ENCODE peak calls at places on chromosomes 7 and 10, in ten cellular contexts. One of them, this sample, is unnamed.

GRCh38 chr10:32951111-32951510 is 6.9 kb downstream of the ITGB1 start:
- DNase-seq in hepatocyte: no peak
- DNase-seq in spleen: no peak
- DNase-seq in heart left ventricle: no peak
- DNase-seq in H1: no peak
- DNase-seq in fibroblast of lung: no peak
- DNase-seq in brain microvascular endothelial cell: no peak
- DNase-seq in astrocyte: no peak
- DNase-seq in IMR-90: no peak
- DNase-seq in HepG2: no peak
- DNase-seq in this sample: no peak

GRCh38 chr7:53811555-53812079 is 730.6 kb upstream of the VSTM2A start:
- DNase-seq in hepatocyte: no peak
- DNase-seq in spleen: no peak
- DNase-seq in heart left ventricle: no peak
- DNase-seq in H1: no peak
- DNase-seq in fibroblast of lung: no peak
- DNase-seq in brain microvascular endothelial cell: no peak
- DNase-seq in astrocyte: no peak
- DNase-seq in IMR-90: no peak
- DNase-seq in HepG2: no peak
- DNase-seq in this sample: no peak

GRCh38 chr7:78438433-78438832 is 639.9 kb downstream of the PHTF2 start:
- DNase-seq in hepatocyte: no peak
- DNase-seq in spleen: no peak
- DNase-seq in heart left ventricle: no peak
- DNase-seq in H1: no peak
- DNase-seq in fibroblast of lung: no peak
- DNase-seq in brain microvascular endothelial cell: no peak
- DNase-seq in astrocyte: no peak
- DNase-seq in IMR-90: no peak
- DNase-seq in HepG2: no peak
- DNase-seq in this sample: no peak

GRCh38 chr7:139825666-139826290 is 3.3 kb upstream of the TBXAS1 start:
- DNase-seq in hepatocyte: peak
- DNase-seq in spleen: no peak
- DNase-seq in heart left ventricle: no peak
- DNase-seq in H1: no peak
- DNase-seq in fibroblast of lung: peak
- DNase-seq in brain microvascular endothelial cell: peak
- DNase-seq in astrocyte: peak
- DNase-seq in IMR-90: peak
- DNase-seq in HepG2: no peak
- DNase-seq in this sample: peak

GRCh38 chr7:74575083-74575803 is 82.3 kb upstream of the GTF2I start:
- DNase-seq in hepatocyte: peak
- DNase-seq in spleen: no peak
- DNase-seq in heart left ventricle: no peak
- DNase-seq in H1: no peak
- DNase-seq in fibroblast of lung: no peak
- DNase-seq in brain microvascular endothelial cell: peak
- DNase-seq in astrocyte: peak
- DNase-seq in IMR-90: peak
- DNase-seq in HepG2: no peak
- DNase-seq in this sample: peak

GRCh38 chr10:29113251-29113945 is 175.5 kb upstream of the LYZL1 start:
- DNase-seq in hepatocyte: peak
- DNase-seq in spleen: no peak
- DNase-seq in heart left ventricle: no peak
- DNase-seq in H1: no peak
- DNase-seq in fibroblast of lung: no peak
- DNase-seq in brain microvascular endothelial cell: no peak
- DNase-seq in astrocyte: no peak
- DNase-seq in IMR-90: no peak
- DNase-seq in HepG2: no peak
- DNase-seq in this sample: no peak

GRCh38 chr7:77327067-77327931 is 88.8 kb downstream of the GSAP start:
- DNase-seq in hepatocyte: peak
- DNase-seq in spleen: no peak
- DNase-seq in heart left ventricle: no peak
- DNase-seq in H1: no peak
- DNase-seq in fibroblast of lung: peak
- DNase-seq in brain microvascular endothelial cell: peak
- DNase-seq in astrocyte: peak
- DNase-seq in IMR-90: peak
- DNase-seq in HepG2: peak
- DNase-seq in this sample: peak

GRCh38 chr7:158051372-158051760 is 536.3 kb downstream of the PTPRN2 start:
- DNase-seq in hepatocyte: no peak
- DNase-seq in spleen: no peak
- DNase-seq in heart left ventricle: no peak
- DNase-seq in H1: no peak
- DNase-seq in fibroblast of lung: no peak
- DNase-seq in brain microvascular endothelial cell: no peak
- DNase-seq in astrocyte: no peak
- DNase-seq in IMR-90: no peak
- DNase-seq in HepG2: no peak
- DNase-seq in this sample: no peak

GRCh38 chr10:124741281-124741921 is 2.8 kb downstream of the FAM53B start:
- DNase-seq in hepatocyte: peak
- DNase-seq in spleen: peak
- DNase-seq in heart left ventricle: peak
- DNase-seq in H1: no peak
- DNase-seq in fibroblast of lung: peak
- DNase-seq in brain microvascular endothelial cell: peak
- DNase-seq in astrocyte: peak
- DNase-seq in IMR-90: peak
- DNase-seq in HepG2: peak
- DNase-seq in this sample: peak

GRCh38 chr7:123784263-123784662 is 35.5 kb upstream of the WASL start:
- DNase-seq in hepatocyte: no peak
- DNase-seq in spleen: no peak
- DNase-seq in heart left ventricle: no peak
- DNase-seq in H1: no peak
- DNase-seq in fibroblast of lung: peak
- DNase-seq in brain microvascular endothelial cell: no peak
- DNase-seq in astrocyte: no peak
- DNase-seq in IMR-90: no peak
- DNase-seq in HepG2: no peak
- DNase-seq in this sample: no peak

GRCh38 chr10:46536781-46537180 is 19.7 kb downstream of the GPRIN2 start:
- DNase-seq in hepatocyte: no peak
- DNase-seq in spleen: peak
- DNase-seq in heart left ventricle: no peak
- DNase-seq in H1: no peak
- DNase-seq in fibroblast of lung: no peak
- DNase-seq in brain microvascular endothelial cell: no peak
- DNase-seq in astrocyte: no peak
- DNase-seq in IMR-90: no peak
- DNase-seq in HepG2: no peak
- DNase-seq in this sample: no peak

GRCh38 chr7:50141131-50141530 is 48.1 kb upstream of the ZPBP start:
- DNase-seq in hepatocyte: no peak
- DNase-seq in spleen: no peak
- DNase-seq in heart left ventricle: no peak
- DNase-seq in H1: no peak
- DNase-seq in fibroblast of lung: no peak
- DNase-seq in brain microvascular endothelial cell: no peak
- DNase-seq in astrocyte: no peak
- DNase-seq in IMR-90: no peak
- DNase-seq in HepG2: no peak
- DNase-seq in this sample: no peak

GRCh38 chr10:114081911-114082583 is 38.4 kb downstream of the ADRB1 start:
- DNase-seq in hepatocyte: no peak
- DNase-seq in spleen: no peak
- DNase-seq in heart left ventricle: no peak
- DNase-seq in H1: no peak
- DNase-seq in fibroblast of lung: no peak
- DNase-seq in brain microvascular endothelial cell: no peak
- DNase-seq in astrocyte: no peak
- DNase-seq in IMR-90: no peak
- DNase-seq in HepG2: no peak
- DNase-seq in this sample: no peak
- TF ChIP-seq CTCF in hepatocyte: no peak
- TF ChIP-seq CTCF in spleen: no peak
- TF ChIP-seq CTCF in heart left ventricle: no peak
- TF ChIP-seq CTCF in H1: no peak
- TF ChIP-seq CTCF in fibroblast of lung: no peak
- TF ChIP-seq CTCF in brain microvascular endothelial cell: no peak
- TF ChIP-seq CTCF in astrocyte: no peak
- TF ChIP-seq CTCF in IMR-90: no peak
- TF ChIP-seq CTCF in HepG2: no peak
- TF ChIP-seq CTCF in this sample: no peak

GRCh38 chr7:116395125-116395791 is 104.3 kb upstream of the CAV2 start:
- DNase-seq in hepatocyte: peak
- DNase-seq in spleen: no peak
- DNase-seq in heart left ventricle: peak
- DNase-seq in H1: peak
- DNase-seq in fibroblast of lung: peak
- DNase-seq in brain microvascular endothelial cell: peak
- DNase-seq in astrocyte: peak
- DNase-seq in IMR-90: peak
- DNase-seq in HepG2: no peak
- DNase-seq in this sample: peak
- H3K27ac ChIP-seq in hepatocyte: no peak
- H3K27ac ChIP-seq in spleen: peak
- H3K27ac ChIP-seq in heart left ventricle: peak
- H3K27ac ChIP-seq in H1: no peak
- H3K27ac ChIP-seq in fibroblast of lung: peak
- H3K27ac ChIP-seq in brain microvascular endothelial cell: peak
- H3K27ac ChIP-seq in astrocyte: peak
- H3K27ac ChIP-seq in IMR-90: peak
- H3K27ac ChIP-seq in HepG2: no peak
- H3K27ac ChIP-seq in this sample: peak

DNA sequence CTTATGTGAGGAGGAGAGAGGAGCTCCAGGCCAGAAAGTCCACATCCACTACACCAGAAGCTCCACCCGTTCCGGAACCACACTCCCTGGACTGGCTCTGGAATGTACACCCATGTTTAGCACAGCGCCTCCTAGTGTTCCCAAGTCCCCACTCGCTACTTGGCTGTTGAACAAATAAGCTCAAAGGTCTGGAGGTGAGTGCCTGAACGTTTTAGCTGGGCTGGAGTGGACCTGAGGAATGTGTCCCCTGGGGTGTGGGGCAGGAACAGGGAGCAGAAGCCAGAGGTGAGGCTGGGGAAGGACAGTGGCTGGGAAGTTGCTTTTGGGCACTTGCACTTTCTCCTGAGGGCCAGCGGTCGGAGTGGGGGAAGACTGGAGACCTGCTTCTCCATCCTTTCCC is 164.1 kb upstream of the CDCA7L start:
- DNase-seq in hepatocyte: peak
- DNase-seq in spleen: no peak
- DNase-seq in heart left ventricle: no peak
- DNase-seq in H1: no peak
- DNase-seq in fibroblast of lung: peak
- DNase-seq in brain microvascular endothelial cell: peak
- DNase-seq in astrocyte: no peak
- DNase-seq in IMR-90: peak
- DNase-seq in HepG2: peak
- DNase-seq in this sample: no peak
- TF ChIP-seq CTCF in hepatocyte: no peak
- TF ChIP-seq CTCF in spleen: no peak
- TF ChIP-seq CTCF in heart left ventricle: no peak
- TF ChIP-seq CTCF in H1: peak
- TF ChIP-seq CTCF in fibroblast of lung: peak
- TF ChIP-seq CTCF in brain microvascular endothelial cell: peak
- TF ChIP-seq CTCF in astrocyte: peak
- TF ChIP-seq CTCF in IMR-90: peak
- TF ChIP-seq CTCF in HepG2: peak
- TF ChIP-seq CTCF in this sample: no peak

GRCh38 chr10:94292448-94293118 is 70.2 kb downstream of the NOC3L start:
- DNase-seq in hepatocyte: no peak
- DNase-seq in spleen: no peak
- DNase-seq in heart left ventricle: peak
- DNase-seq in H1: no peak
- DNase-seq in fibroblast of lung: peak
- DNase-seq in brain microvascular endothelial cell: peak
- DNase-seq in astrocyte: peak
- DNase-seq in IMR-90: peak
- DNase-seq in HepG2: no peak
- DNase-seq in this sample: no peak

GRCh38 chr10:94287331-94287730 is 75.4 kb downstream of the NOC3L start:
- DNase-seq in hepatocyte: no peak
- DNase-seq in spleen: no peak
- DNase-seq in heart left ventricle: no peak
- DNase-seq in H1: no peak
- DNase-seq in fibroblast of lung: no peak
- DNase-seq in brain microvascular endothelial cell: peak
- DNase-seq in astrocyte: no peak
- DNase-seq in IMR-90: no peak
- DNase-seq in HepG2: no peak
- DNase-seq in this sample: no peak

GRCh38 chr10:94285271-94285670 is 77.5 kb downstream of the NOC3L start:
- DNase-seq in hepatocyte: no peak
- DNase-seq in spleen: no peak
- DNase-seq in heart left ventricle: no peak
- DNase-seq in H1: no peak
- DNase-seq in fibroblast of lung: no peak
- DNase-seq in brain microvascular endothelial cell: no peak
- DNase-seq in astrocyte: no peak
- DNase-seq in IMR-90: no peak
- DNase-seq in HepG2: no peak
- DNase-seq in this sample: no peak

GRCh38 chr10:94286898-94287297 is 75.8 kb downstream of the NOC3L start:
- DNase-seq in hepatocyte: no peak
- DNase-seq in spleen: no peak
- DNase-seq in heart left ventricle: no peak
- DNase-seq in H1: no peak
- DNase-seq in fibroblast of lung: no peak
- DNase-seq in brain microvascular endothelial cell: peak
- DNase-seq in astrocyte: peak
- DNase-seq in IMR-90: peak
- DNase-seq in HepG2: no peak
- DNase-seq in this sample: no peak

DNA sequence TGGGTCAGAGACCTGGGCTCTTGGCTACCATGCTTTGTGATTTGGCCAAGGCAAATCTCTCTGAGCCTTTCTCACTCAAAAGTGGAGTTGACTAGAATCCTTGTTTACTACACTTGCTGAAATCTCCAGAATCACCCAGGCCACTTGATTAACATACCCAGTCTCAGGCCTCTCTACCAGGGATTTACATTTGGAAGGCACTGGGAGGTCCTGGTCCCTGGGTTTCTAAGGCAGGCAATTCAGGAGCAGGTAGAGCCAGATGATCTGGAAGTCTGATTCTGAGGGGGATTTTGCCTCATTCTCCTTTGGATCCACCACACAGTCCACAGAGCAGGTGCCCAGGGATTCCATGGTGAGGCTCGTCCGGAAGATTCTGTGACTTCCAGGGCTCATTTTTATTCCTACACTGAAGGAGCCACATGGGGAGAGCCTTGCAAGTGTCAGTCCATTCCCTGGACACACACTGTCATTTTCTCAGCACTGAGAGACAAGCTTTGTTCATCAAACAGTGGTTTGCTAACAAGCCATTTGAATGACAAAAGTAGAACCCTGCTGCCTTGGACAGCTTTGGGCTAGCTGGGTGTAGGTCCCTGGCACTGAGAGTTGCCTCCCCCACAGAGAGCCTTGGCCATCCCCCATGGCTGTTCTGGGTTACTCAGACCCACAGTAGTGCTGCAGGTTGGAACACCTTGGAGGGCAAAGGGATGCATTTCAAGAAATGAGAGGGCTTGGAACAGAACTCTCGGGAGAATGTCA is 74.2 kb downstream of the NOC3L start:
- DNase-seq in hepatocyte: no peak
- DNase-seq in spleen: no peak
- DNase-seq in heart left ventricle: no peak
- DNase-seq in H1: no peak
- DNase-seq in fibroblast of lung: no peak
- DNase-seq in brain microvascular endothelial cell: no peak
- DNase-seq in astrocyte: no peak
- DNase-seq in IMR-90: no peak
- DNase-seq in HepG2: no peak
- DNase-seq in this sample: no peak
- H3K27ac ChIP-seq in hepatocyte: no peak
- H3K27ac ChIP-seq in spleen: peak
- H3K27ac ChIP-seq in heart left ventricle: no peak
- H3K27ac ChIP-seq in H1: no peak
- H3K27ac ChIP-seq in fibroblast of lung: no peak
- H3K27ac ChIP-seq in brain microvascular endothelial cell: no peak
- H3K27ac ChIP-seq in astrocyte: no peak
- H3K27ac ChIP-seq in IMR-90: no peak
- H3K27ac ChIP-seq in HepG2: no peak
- H3K27ac ChIP-seq in this sample: no peak

This sample was measured in RWPE1.